ENCODE peak calls at places on chromosomes 11 and 22, in seven cellular contexts. F is brain microvascular endothelial cell, Z is HEK293T, O is amniotic stem cell, J is Calu3, S is HS-5, N is mesothelial cell of epicardium. Y is an unnamed sample.

GRCh38 chr11:1085440-1086170 is 10.9 kb downstream of the MUC2 start:
- DNase-seq in F (no peak), Z (no peak), O (no peak), J (no peak), S (no peak), N (peak; percentile 36), Y (no peak)

GRCh38 chr11:2519879-2520735 is 75.3 kb downstream of the KCNQ1 start:
- DNase-seq in F (no peak), Z (no peak), O (no peak), J (no peak), S (no peak), N (peak; percentile 31), Y (no peak)

GRCh38 chr11:120124355-120124754 is 13.6 kb downstream of the TRIM29 start:
- DNase-seq in F (no peak), Z (no peak), O (no peak), J (no peak), S (no peak), N (no peak), Y (no peak)

GRCh38 chr22:19805821-19806212 is 45.2 kb downstream of the TBX1 start:
- DNase-seq in F (no peak), Z (no peak), O (no peak), J (peak; percentile 9), S (no peak), N (no peak), Y (no peak)

GRCh38 chr11:130720232-130720787 is 196.0 kb downstream of the SNX19 start:
- DNase-seq in F (no peak), Z (no peak), O (no peak), J (no peak), S (no peak), N (no peak), Y (no peak)

GRCh38 chr11:44219830-44220778 is 89.8 kb downstream of the ALX4 start:
- DNase-seq in F (no peak), Z (no peak), O (no peak), J (no peak), S (no peak), N (no peak), Y (no peak)

GRCh38 chr22:25363474-25363873 is 144.0 kb downstream of the CRYBB2 start:
- DNase-seq in F (no peak), Z (no peak), O (no peak), J (no peak), S (no peak), N (no peak), Y (no peak)

GRCh38 chr22:46829140-46829891 is 66.9 kb downstream of the TBC1D22A start:
- DNase-seq in F (peak; percentile 78), Z (no peak), O (peak; percentile 77), J (peak; percentile 37), S (peak; percentile 80), N (no peak), Y (no peak)

GRCh38 chr11:74493816-74494630 is 499 bp upstream of the LIPT2 start:
- DNase-seq in F (peak; percentile 12), Z (no peak), O (peak; percentile 56), J (peak; percentile 29), S (peak; percentile 59), N (no peak), Y (peak; percentile 22)

GRCh38 chr11:11163256-11163655 is 189.8 kb downstream of the CSNK2A3 start:
- DNase-seq in F (no peak), Z (peak; percentile 52), O (no peak), J (peak; percentile 32), S (no peak), N (no peak), Y (peak; percentile 10)

GRCh38 chr11:122413677-122414076 is 241.8 kb upstream of the UBASH3B start:
- DNase-seq in F (no peak), Z (no peak), O (no peak), J (no peak), S (no peak), N (no peak), Y (no peak)

GRCh38 chr22:40920526-40920925 is 30.7 kb upstream of the RBX1 start:
- DNase-seq in F (no peak), Z (no peak), O (no peak), J (no peak), S (no peak), N (no peak), Y (no peak)

GRCh38 chr22:27668828-27669797 is 132.4 kb downstream of the MN1 start:
- DNase-seq in F (peak; percentile 78), Z (no peak), O (no peak), J (peak; percentile 86), S (peak; percentile 3), N (no peak), Y (peak; percentile 58)

GRCh38 chr22:30226192-30226832 is 20.2 kb downstream of the LIF start:
- DNase-seq in F (no peak), Z (no peak), O (no peak), J (peak; percentile 40), S (no peak), N (no peak), Y (no peak)

GRCh38 chr22:19058713-19059451 is 63.3 kb downstream of the DGCR2 start:
- DNase-seq in F (no peak), Z (no peak), O (no peak), J (no peak), S (no peak), N (no peak), Y (no peak)

GRCh38 chr11:46528445-46529085 is 65.3 kb downstream of the AMBRA1 start:
- DNase-seq in F (no peak), Z (no peak), O (no peak), J (no peak), S (no peak), N (no peak), Y (no peak)

GRCh38 chr22:40491990-40492631 is 121.7 kb downstream of the SGSM3 start:
- DNase-seq in F (peak; percentile 23), Z (no peak), O (no peak), J (no peak), S (no peak), N (no peak), Y (no peak)

GRCh38 chr11:44894217-44894617 is 56.5 kb downstream of the TP53I11 start:
- DNase-seq in F (peak; percentile 16), Z (peak; percentile 86), O (peak; percentile 23), J (peak; percentile 69), S (no peak), N (peak; percentile 89), Y (peak; percentile 40)

GRCh38 chr11:92607969-92608711 is 361.3 kb upstream of the MTNR1B start:
- DNase-seq in F (no peak), Z (no peak), O (no peak), J (no peak), S (no peak), N (no peak), Y (no peak)

Y was measured in HCT116.